ENCODE peak calls at places on chromosomes 12 and 14, in eight cellular contexts. M, X, T, Z, V, F, S and P are unnamed samples.

GRCh38 chr12:9363145-9363544 is 154.9 kb upstream of the PZP start:
- DNase-seq in S (no peak), V (no peak), F (no peak), Z (no peak), X (no peak), M (no peak), T (no peak), P (no peak)

GRCh38 chr12:2119266-2119665 is 66.5 kb downstream of the CACNA1C start:
- DNase-seq in Z (no peak), S (no peak), T (no peak), X (no peak), M (no peak), F (no peak), V (no peak), P (no peak)

GRCh38 chr14:103867523-103867953 is 20.2 kb upstream of the PPP1R13B start:
- DNase-seq in F (no peak), S (no peak), M (no peak), X (no peak), Z (peak; percentile 77), V (no peak), T (no peak), P (peak; percentile 39)

GRCh38 chr14:71693373-71693772 is 238.9 kb upstream of the RGS6 start:
- DNase-seq in T (no peak), X (no peak), M (no peak), S (peak; percentile 79), Z (no peak), F (no peak), V (no peak), P (no peak)

GRCh38 chr12:106415134-106415533 is 57.6 kb downstream of the POLR3B start:
- DNase-seq in T (no peak), F (no peak), S (no peak), V (no peak), X (peak; percentile 20), M (no peak), Z (no peak), P (no peak)

GRCh38 chr12:462936-463705 is 3.4 kb downstream of the B4GALNT3 start:
- DNase-seq in T (no peak), X (peak; percentile 42), S (no peak), M (no peak), Z (no peak), F (peak; percentile 77), V (no peak), P (peak; percentile 79)

GRCh38 chr12:106000376-106001104 is 138.2 kb downstream of the NUAK1 start:
- DNase-seq in Z (no peak), T (no peak), F (no peak), S (no peak), X (no peak), V (no peak), M (no peak), P (no peak)

GRCh38 chr14:35826952-35827416 is 846 bp downstream of the BRMS1L start:
- DNase-seq in X (no peak), F (no peak), S (no peak), T (no peak), M (no peak), V (no peak), Z (no peak), P (no peak)

GRCh38 chr12:120432772-120433525 is 5.0 kb upstream of the COX6A1 start:
- DNase-seq in V (no peak), T (no peak), Z (no peak), S (no peak), M (no peak), F (no peak), X (no peak), P (no peak)

GRCh38 chr14:103916636-103917262 is 11.5 kb upstream of the TDRD9 start:
- DNase-seq in M (no peak), X (no peak), V (no peak), Z (no peak), T (no peak), S (no peak), F (no peak), P (no peak)

GRCh38 chr12:120241561-120242274 is 23.8 kb downstream of the PXN start:
- DNase-seq in M (no peak), F (no peak), V (no peak), T (no peak), Z (no peak), S (peak; percentile 81), X (no peak), P (no peak)

GRCh38 chr12:117485984-117486839 is 124.8 kb upstream of the NOS1 start:
- DNase-seq in M (no peak), Z (no peak), T (no peak), S (no peak), F (no peak), X (no peak), V (no peak), P (no peak)

GRCh38 chr12:123681605-123682004 is 10.7 kb downstream of the TCTN2 start:
- DNase-seq in M (no peak), V (no peak), X (no peak), F (no peak), T (no peak), Z (no peak), S (no peak), P (no peak)